ENCODE peak calls at places on chromosomes 11 and 22, in six cellular contexts. W is fibroblast of lung, R is Daoy, P is colonic mucosa, D is NCI-H748 treated with DMSO at 0.1 percent for 48 hours, Z is AG09309. X is an unnamed sample.

GRCh38 chr22:24695958-24696511 is 78.5 kb downstream of the PIWIL3 start:
- DNase-seq in P (peak; percentile 52), D (no peak), W (peak; percentile 15), R (no peak), Z (no peak), X (no peak)

GRCh38 chr11:105667441-105667840 is 57.6 kb downstream of the GRIA4 start:
- DNase-seq in D (no peak), W (no peak), R (no peak), P (no peak), Z (no peak), X (no peak)

GRCh38 chr22:23530766-23531282 is 49.3 kb downstream of the IGLL1 start:
- DNase-seq in W (no peak), D (no peak), R (no peak), Z (no peak), P (no peak), X (no peak)

GRCh38 chr22:34975721-34976120 is 90.2 kb upstream of the ISX start:
- DNase-seq in W (no peak), R (no peak), D (no peak), Z (no peak), P (no peak), X (no peak)

GRCh38 chr22:29973269-29973668 is 90.3 kb downstream of the MTMR3 start:
- DNase-seq in D (no peak), Z (no peak), R (no peak), W (no peak), P (no peak), X (no peak)

GRCh38 chr11:35454362-35454761 is 35.0 kb upstream of the SLC1A2 start:
- DNase-seq in D (no peak), Z (no peak), P (no peak), W (no peak), R (no peak), X (no peak)

GRCh38 chr11:22920939-22921565 is 60.8 kb upstream of the CCDC179 start:
- DNase-seq in Z (peak; percentile 1), P (peak; percentile 23), W (peak; percentile 45), R (peak; percentile 1), D (peak; percentile 41), X (peak; percentile 75)

GRCh38 chr22:39994566-39995345 is at the start of gene FAM83F:
- DNase-seq in D (no peak), Z (no peak), P (peak; percentile 68), W (no peak), R (no peak), X (peak; percentile 89)

GRCh38 chr11:119782673-119783072 is 53.7 kb upstream of the NECTIN1 start:
- DNase-seq in R (peak; percentile 34), P (no peak), Z (no peak), D (no peak), W (peak; percentile 76), X (no peak)

GRCh38 chr11:43517518-43517917 is 158.8 kb downstream of the TTC17 start:
- DNase-seq in R (no peak), P (no peak), W (peak; percentile 33), D (no peak), Z (no peak), X (no peak)

GRCh38 chr22:31099386-31099785 is 8.0 kb downstream of the SELENOM start:
- DNase-seq in D (no peak), Z (no peak), W (no peak), R (no peak), P (peak; percentile 14), X (peak; percentile 13)

GRCh38 chr11:12516387-12517110 is 139.2 kb downstream of the PARVA start:
- DNase-seq in D (no peak), W (no peak), Z (no peak), P (no peak), R (no peak), X (peak; percentile 39)

GRCh38 chr11:77065878-77066228 is 918 bp upstream of the CAPN5 start:
- DNase-seq in P (peak; percentile 74), D (no peak), R (no peak), W (peak; percentile 52), Z (no peak), X (peak; percentile 68)

GRCh38 chr11:16839821-16840220 is 101.4 kb downstream of the C11orf58 start:
- DNase-seq in D (no peak), R (no peak), P (no peak), W (no peak), Z (no peak), X (no peak)

GRCh38 chr11:121651267-121651625 is 198.5 kb upstream of the SORL1-AS1 start:
- DNase-seq in W (no peak), D (no peak), Z (no peak), R (no peak), P (no peak), X (no peak)

GRCh38 chr11:71127806-71128205 is 124.6 kb downstream of the SHANK2 start:
- DNase-seq in W (no peak), Z (no peak), D (no peak), P (no peak), R (no peak), X (no peak)

GRCh38 chr22:43404673-43405385 is 7.0 kb upstream of the MPPED1 start:
- DNase-seq in D (no peak), Z (no peak), R (no peak), P (no peak), W (no peak), X (no peak)

GRCh38 chr11:131186629-131187075 is 183.8 kb upstream of the NTM start:
- DNase-seq in P (no peak), D (no peak), R (no peak), Z (no peak), W (no peak), X (no peak)

GRCh38 chr22:21937821-21938070 is 14.9 kb downstream of the PPM1F start:
- DNase-seq in P (no peak), Z (peak; percentile 89), D (no peak), W (peak; percentile 91), R (no peak), X (no peak)

GRCh38 chr22:43467571-43467970 is 55.8 kb downstream of the MPPED1 start:
- DNase-seq in D (no peak), Z (no peak), W (no peak), R (no peak), P (no peak), X (no peak)

GRCh38 chr11:433111-433510 is 8.7 kb downstream of the ANO9 start:
- DNase-seq in W (no peak), R (no peak), D (no peak), P (no peak), Z (no peak), X (no peak)

GRCh38 chr11:119091966-119092879 is 7.5 kb downstream of the HMBS start:
- DNase-seq in R (no peak), D (no peak), W (no peak), P (no peak), Z (no peak), X (no peak)

GRCh38 chr22:19942886-19943664 is 1.5 kb upstream of the TXNRD2 start:
- DNase-seq in D (no peak), W (peak; percentile 92), Z (peak; percentile 80), R (peak; percentile 79), P (no peak), X (peak; percentile 51)

GRCh38 chr11:17892409-17892808 is 120.4 kb downstream of the SERGEF start:
- DNase-seq in P (no peak), Z (no peak), W (no peak), R (no peak), D (no peak), X (no peak)

GRCh38 chr11:114280696-114281095 is 15.5 kb upstream of the NNMT start:
- DNase-seq in R (peak; percentile 86), W (peak; percentile 90), D (peak; percentile 24), P (peak; percentile 59), Z (peak; percentile 79), X (peak; percentile 81)

GRCh38 chr11:14373941-14374646 is 15.1 kb upstream of the RRAS2 start:
- DNase-seq in Z (peak; percentile 57), P (no peak), R (no peak), D (no peak), W (peak; percentile 80), X (no peak)

GRCh38 chr11:118170892-118171273 is 5.6 kb downstream of the SCN2B start:
- DNase-seq in Z (no peak), W (no peak), P (no peak), R (no peak), D (no peak), X (no peak)

GRCh38 chr11:32819187-32819586 is 10.5 kb upstream of the PRRG4 start:
- DNase-seq in D (no peak), Z (no peak), W (no peak), P (no peak), R (no peak), X (no peak)

GRCh38 chr11:81869337-81870065 is 864.2 kb downstream of the FAM181B start:
- DNase-seq in R (no peak), P (peak; percentile 30), D (no peak), Z (no peak), W (peak; percentile 20), X (no peak)

GRCh38 chr11:118091690-118092089 is 4.9 kb upstream of the SMIM35 start:
- DNase-seq in P (no peak), R (no peak), Z (no peak), W (no peak), D (no peak), X (no peak)